ENCODE peak calls at places on chromosomes 1 and 21, in seven cellular contexts. D, T, J, Q, G, L and Z are unnamed samples. For H3K9me3, the result is how much of the 10 kb centered on the place peaks cover.

GRCh38 chr1:248225537-248225936 is 5.7 kb upstream of the OR2M4 start:
- DNase-seq in D (no peak), T (no peak), J (no peak), Q (no peak), G (no peak), L (no peak), Z (no peak)

GRCh38 chr1:39632491-39633417 is 6.7 kb downstream of the HEYL start:
- DNase-seq in D (peak), T (no peak), J (peak), Q (peak), G (no peak), L (peak), Z (no peak)

GRCh38 chr1:220798338-220798737 is 11.6 kb downstream of the MTARC1 start:
- DNase-seq in D (no peak), T (no peak), J (no peak), Q (no peak), G (no peak), L (no peak), Z (no peak)

GRCh38 chr1:65059930-65060538 is 88.0 kb upstream of the AK4 start:
- DNase-seq in D (no peak), T (no peak), J (peak), Q (no peak), G (no peak), L (no peak), Z (no peak)

GRCh38 chr1:56387071-56387747 is 192.2 kb downstream of the PLPP3 start:
- DNase-seq in D (no peak), T (no peak), J (no peak), Q (no peak), G (no peak), L (no peak), Z (no peak)

GRCh38 chr1:243483084-243483845 is 227.4 kb downstream of the SDCCAG8 start:
- DNase-seq in D (no peak), T (no peak), J (no peak), Q (peak), G (no peak), L (no peak), Z (no peak)

GRCh38 chr1:10968411-10968826 is 44.0 kb upstream of the TARDBP start:
- DNase-seq in D (no peak), T (no peak), J (no peak), Q (no peak), G (no peak), L (no peak), Z (no peak)

GRCh38 chr1:169604781-169605560 is 18.7 kb upstream of the F5 start:
- DNase-seq in D (peak), T (peak), J (no peak), Q (no peak), G (no peak), L (no peak), Z (no peak)

GRCh38 chr1:119679223-119679622 is 31.2 kb upstream of the ZNF697 start:
- DNase-seq in D (no peak), T (no peak), J (no peak), Q (no peak), G (no peak), L (no peak), Z (no peak)

GRCh38 chr21:45381036-45381787 is 23.8 kb upstream of the COL18A1 start:
- DNase-seq in D (no peak), T (no peak), J (no peak), Q (peak), G (no peak), L (peak), Z (no peak)

GRCh38 chr1:181033799-181034391 is at the start of gene MR1:
- DNase-seq in D (peak), T (peak), J (peak), Q (no peak), G (peak), L (no peak), Z (no peak)

GRCh38 chr1:36532810-36533401 is 50.2 kb upstream of the CSF3R start:
- DNase-seq in D (no peak), T (no peak), J (no peak), Q (peak), G (no peak), L (no peak), Z (no peak)

GRCh38 chr1:117656202-117656641 is 50.4 kb downstream of the TENT5C start:
- DNase-seq in D (no peak), T (peak), J (no peak), Q (no peak), G (no peak), L (no peak), Z (no peak)

GRCh38 chr1:214446772-214447556 is 104.4 kb downstream of the PTPN14 start:
- DNase-seq in D (no peak), T (no peak), J (peak), Q (no peak), G (peak), L (no peak), Z (no peak)

GRCh38 chr1:94258873-94259331 is 21.5 kb upstream of the ARHGAP29 start:
- DNase-seq in D (peak), T (no peak), J (peak), Q (peak), G (peak), L (peak), Z (peak)

GRCh38 chr1:39141925-39142324 is 62.6 kb upstream of the MACF1 start:
- DNase-seq in D (no peak), T (no peak), J (peak), Q (no peak), G (peak), L (no peak), Z (no peak)

GRCh38 chr1:54379481-54380284 is 26.5 kb downstream of the SSBP3 start:
- DNase-seq in D (no peak), T (no peak), J (peak), Q (no peak), G (no peak), L (no peak), Z (no peak)

GRCh38 chr21:26194811-26195251 is 24.3 kb upstream of the APP start:
- DNase-seq in D (no peak), T (no peak), J (peak), Q (no peak), G (no peak), L (no peak), Z (no peak)

GRCh38 chr1:156076609-156077429 is 5.4 kb downstream of the MEX3A start:
- DNase-seq in D (no peak), T (no peak), J (no peak), Q (peak), G (no peak), L (no peak), Z (no peak)

GRCh38 chr1:31745898-31746668 is 18.1 kb downstream of the ADGRB2 start:
- DNase-seq in D (no peak), T (no peak), J (no peak), Q (no peak), G (no peak), L (no peak), Z (no peak)

GRCh38 chr21:45971487-45972352 is 9.8 kb upstream of the COL6A1 start:
- DNase-seq in D (no peak), T (no peak), J (peak), Q (peak), G (peak), L (peak), Z (no peak)

GRCh38 chr1:214967865-214968575 is 114.5 kb upstream of the KCNK2 start:
- DNase-seq in D (no peak), T (no peak), J (peak), Q (no peak), G (no peak), L (no peak), Z (no peak)

GRCh38 chr1:156914440-156914856 is 6.0 kb upstream of the LRRC71 start:
- DNase-seq in D (no peak), T (no peak), J (peak), Q (no peak), G (no peak), L (no peak), Z (no peak)

GRCh38 chr1:11887666-11888007 is 28.9 kb upstream of the NPPB start:
- DNase-seq in D (no peak), T (no peak), J (no peak), Q (no peak), G (no peak), L (no peak), Z (no peak)

GRCh38 chr1:190147616-190148015 is 330.0 kb downstream of the BRINP3 start:
- DNase-seq in D (no peak), T (no peak), J (no peak), Q (no peak), G (no peak), L (no peak), Z (no peak)

GRCh38 chr1:82323144-82323543 is 522.4 kb downstream of the ADGRL2 start:
- DNase-seq in D (no peak), T (no peak), J (no peak), Q (no peak), G (no peak), L (no peak), Z (no peak)

GRCh38 chr1:39745016-39745670 is 6.5 kb downstream of the PPIE start:
- DNase-seq in D (no peak), T (no peak), J (no peak), Q (no peak), G (no peak), L (no peak), Z (no peak)

GRCh38 chr1:197782719-197783328 is 7.5 kb upstream of the DENND1B start:
- DNase-seq in D (no peak), T (no peak), J (no peak), Q (no peak), G (no peak), L (no peak), Z (no peak)

GRCh38 chr1:113947388-113948107 is 18.4 kb downstream of the HIPK1 start:
- DNase-seq in D (no peak), T (no peak), J (no peak), Q (no peak), G (no peak), L (no peak), Z (no peak)

GRCh38 chr1:97056386-97056785 is 334.8 kb downstream of the PTBP2 start:
- DNase-seq in D (no peak), T (no peak), J (no peak), Q (no peak), G (no peak), L (no peak), Z (no peak)

GRCh38 chr1:11157867-11158266 is 31.3 kb upstream of the ANGPTL7 start:
- DNase-seq in D (no peak), T (no peak), J (peak), Q (peak), G (no peak), L (peak), Z (no peak)

GRCh38 chr1:72724951-72725863 is 442.9 kb upstream of the NEGR1 start:
- DNase-seq in D (no peak), T (no peak), J (no peak), Q (peak), G (no peak), L (no peak), Z (no peak)

GRCh38 chr1:12465126-12465525 is 152.9 kb downstream of the DHRS3 start:
- DNase-seq in D (no peak), T (no peak), J (no peak), Q (no peak), G (no peak), L (no peak), Z (no peak)

GRCh38 chr1:39501666-39502065 is 10.2 kb downstream of the BMP8A start:
- DNase-seq in D (no peak), T (no peak), J (peak), Q (no peak), G (peak), L (peak), Z (no peak)

GRCh38 chr1:119115301-119115700 is 25.2 kb downstream of the WARS2 start:
- DNase-seq in D (no peak), T (no peak), J (no peak), Q (no peak), G (no peak), L (no peak), Z (no peak)

GRCh38 chr1:9793291-9793690 is 30.5 kb downstream of the CLSTN1 start:
- DNase-seq in D (no peak), T (no peak), J (no peak), Q (peak), G (no peak), L (no peak), Z (no peak)

GRCh38 chr1:162548170-162548569 is 13.4 kb upstream of the UAP1 start:
- DNase-seq in D (no peak), T (no peak), J (peak), Q (peak), G (no peak), L (peak), Z (no peak)

GRCh38 chr1:230542054-230542453 is 100.2 kb upstream of the COG2 start:
- DNase-seq in D (no peak), T (no peak), J (no peak), Q (no peak), G (no peak), L (no peak), Z (no peak)

GRCh38 chr1:180540697-180541594 is 17.8 kb upstream of the OVAAL start:
- DNase-seq in D (no peak), T (no peak), J (peak), Q (no peak), G (no peak), L (no peak), Z (peak)

GRCh38 chr1:85578321-85579295 is 2.0 kb upstream of the CCN1 start:
- DNase-seq in D (no peak), T (no peak), J (peak), Q (no peak), G (peak), L (no peak), Z (no peak)

GRCh38 chr1:29230553-29231378 is at the start of gene MECR:
- DNase-seq in D (peak), T (peak), J (peak), Q (peak), G (peak), L (peak), Z (peak)
- TF ChIP-seq CTCF in D (peak), T (no peak), J (peak), Q (no peak), G (peak), L (no peak), Z (no peak)

GRCh38 chr1:76595024-76595423 is 272.3 kb upstream of the ST6GALNAC5 start:
- DNase-seq in D (no peak), T (no peak), J (no peak), Q (no peak), G (no peak), L (no peak), Z (no peak)
- H3K9me3 ChIP-seq in D (under half), T (under half), J (under half), Q (under half), G (under half), L (under half), Z (under half)

GRCh38 chr1:226062558-226063361 is at the start of gene H3-3A:
- DNase-seq in D (peak), T (peak), J (peak), Q (peak), G (peak), L (peak), Z (peak)
- TF ChIP-seq CTCF in D (no peak), T (no peak), J (no peak), Q (peak), G (peak), L (no peak), Z (no peak)

DNA sequence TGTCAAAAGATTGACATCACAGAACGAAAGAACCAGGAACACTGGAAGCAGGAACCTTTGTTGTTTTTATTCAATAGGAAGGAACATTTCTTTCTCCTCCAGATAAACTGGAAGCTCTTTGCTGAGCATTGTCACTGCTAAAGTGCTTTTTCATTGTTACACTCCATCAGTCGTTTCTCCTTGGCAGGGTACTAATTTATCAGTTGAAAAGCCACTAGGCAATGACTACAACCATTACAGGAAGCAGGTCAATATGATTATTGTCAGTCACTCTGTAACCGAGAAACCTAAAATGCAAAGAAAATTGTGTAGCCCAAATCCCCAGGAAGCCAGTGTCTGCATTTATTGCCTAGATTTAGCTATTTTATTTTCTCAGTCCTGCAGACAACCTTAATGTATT is 163.3 kb upstream of the MAP1LC3C start:
- DNase-seq in D (no peak), T (no peak), J (no peak), Q (no peak), G (no peak), L (no peak), Z (no peak)
- H3K9me3 ChIP-seq in D (under half), T (under half), J (under half), Q (under half), G (under half), L (under half), Z (under half)

GRCh38 chr21:36035381-36035791 is 24.9 kb downstream of the SETD4 start:
- DNase-seq in D (no peak), T (no peak), J (no peak), Q (no peak), G (no peak), L (no peak), Z (no peak)
- TF ChIP-seq CTCF in D (no peak), T (no peak), J (no peak), Q (no peak), G (no peak), L (no peak), Z (no peak)

GRCh38 chr1:2861143-2861987 is 59.9 kb upstream of the TTC34 start:
- DNase-seq in D (no peak), T (no peak), J (no peak), Q (no peak), G (no peak), L (no peak), Z (no peak)
- H3K9me3 ChIP-seq in D (under half), T (under half), J (half or more), Q (under half), G (half or more), L (under half), Z (under half)

DNA sequence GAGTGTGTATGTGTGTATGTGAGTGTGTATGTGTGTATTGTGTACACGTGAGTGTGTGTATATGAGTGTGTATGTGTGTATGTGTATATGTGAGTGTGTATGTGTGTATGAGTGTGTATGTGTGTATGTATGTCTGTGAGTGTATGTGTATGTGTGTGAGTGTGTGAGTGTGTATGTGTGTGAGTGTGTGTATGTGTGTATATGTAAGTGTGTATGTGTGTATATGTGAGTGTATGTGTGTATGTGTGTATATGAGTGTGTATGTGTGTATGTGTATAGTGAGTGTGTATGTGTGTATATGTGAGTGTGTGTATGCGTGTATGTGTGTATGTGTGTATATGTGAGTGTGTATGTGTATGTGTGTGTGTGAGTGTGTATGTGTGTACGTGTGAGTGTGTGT is 49.2 kb downstream of the GREM2 start:
- DNase-seq in D (no peak), T (no peak), J (no peak), Q (no peak), G (no peak), L (no peak), Z (no peak)
- TF ChIP-seq CTCF in D (no peak), T (no peak), J (no peak), Q (no peak), G (no peak), L (no peak), Z (no peak)

GRCh38 chr1:21066365-21067012 is 110.2 kb downstream of the EIF4G3 start:
- DNase-seq in D (no peak), T (no peak), J (no peak), Q (no peak), G (no peak), L (no peak), Z (no peak)
- H3K9me3 ChIP-seq in D (under half), T (under half), J (under half), Q (under half), G (under half), L (under half), Z (under half)

GRCh38 chr1:238252033-238252802 is 361.5 kb upstream of the ZP4 start:
- DNase-seq in D (peak), T (no peak), J (peak), Q (no peak), G (no peak), L (no peak), Z (no peak)
- TF ChIP-seq CTCF in D (peak), T (no peak), J (peak), Q (no peak), G (peak), L (no peak), Z (no peak)

GRCh38 chr1:203477748-203478147 is 2.1 kb downstream of the PRELP start:
- DNase-seq in D (no peak), T (no peak), J (no peak), Q (no peak), G (no peak), L (no peak), Z (no peak)
- H3K9me3 ChIP-seq in D (under half), T (under half), J (under half), Q (under half), G (under half), L (under half), Z (under half)